ENCODE peak calls at places on chromosomes 5 and 9, in ten cellular contexts. One of them, this sample, is unnamed.

GRCh38 chr9:23567756-23568155 is 258.3 kb downstream of the ELAVL2 start:
- DNase-seq in GM12892: no peak
- DNase-seq in right atrium auricular region: no peak
- DNase-seq in activated naive CD8-positive, alpha-beta T cell treated with anti-CD3 and anti-CD28 coated beads, Interleukin-2, amount 10 ng/mL, durations not matched to agents 7 days and 5 days: no peak
- DNase-seq in body of pancreas: no peak
- DNase-seq in activated CD4-positive, alpha-beta T cell treated with anti-CD3 and anti-CD28 coated beads, Interleukin-2, amount 50 U/mL, for 48 hours: no peak
- DNase-seq in heart left ventricle: no peak
- DNase-seq in stimulated activated CD4-positive, alpha-beta T cell treated with anti-CD3 and anti-CD28 coated beads, Interleukin-1b, Interleukin-23, amount 100 ng/mL, for 4 hours: no peak
- DNase-seq in HuH-7: no peak
- DNase-seq in CD4-positive, alpha-beta memory T cell: no peak
- DNase-seq in this sample: no peak

GRCh38 chr5:175900131-175900530 is 28.8 kb downstream of the CPLX2 start:
- DNase-seq in GM12892: no peak
- DNase-seq in right atrium auricular region: no peak
- DNase-seq in activated naive CD8-positive, alpha-beta T cell treated with anti-CD3 and anti-CD28 coated beads, Interleukin-2, amount 10 ng/mL, durations not matched to agents 7 days and 5 days: no peak
- DNase-seq in body of pancreas: no peak
- DNase-seq in activated CD4-positive, alpha-beta T cell treated with anti-CD3 and anti-CD28 coated beads, Interleukin-2, amount 50 U/mL, for 48 hours: no peak
- DNase-seq in heart left ventricle: no peak
- DNase-seq in stimulated activated CD4-positive, alpha-beta T cell treated with anti-CD3 and anti-CD28 coated beads, Interleukin-1b, Interleukin-23, amount 100 ng/mL, for 4 hours: no peak
- DNase-seq in HuH-7: no peak
- DNase-seq in CD4-positive, alpha-beta memory T cell: no peak
- DNase-seq in this sample: no peak

GRCh38 chr5:164763211-164763610 is 1257.8 kb downstream of the MAT2B start:
- DNase-seq in GM12892: no peak
- DNase-seq in right atrium auricular region: no peak
- DNase-seq in activated naive CD8-positive, alpha-beta T cell treated with anti-CD3 and anti-CD28 coated beads, Interleukin-2, amount 10 ng/mL, durations not matched to agents 7 days and 5 days: no peak
- DNase-seq in body of pancreas: no peak
- DNase-seq in activated CD4-positive, alpha-beta T cell treated with anti-CD3 and anti-CD28 coated beads, Interleukin-2, amount 50 U/mL, for 48 hours: no peak
- DNase-seq in heart left ventricle: no peak
- DNase-seq in stimulated activated CD4-positive, alpha-beta T cell treated with anti-CD3 and anti-CD28 coated beads, Interleukin-1b, Interleukin-23, amount 100 ng/mL, for 4 hours: no peak
- DNase-seq in HuH-7: no peak
- DNase-seq in CD4-positive, alpha-beta memory T cell: no peak
- DNase-seq in this sample: no peak

GRCh38 chr5:154286557-154286956 is 96.0 kb downstream of the GALNT10 start:
- DNase-seq in GM12892: no peak
- DNase-seq in right atrium auricular region: no peak
- DNase-seq in activated naive CD8-positive, alpha-beta T cell treated with anti-CD3 and anti-CD28 coated beads, Interleukin-2, amount 10 ng/mL, durations not matched to agents 7 days and 5 days: no peak
- DNase-seq in body of pancreas: no peak
- DNase-seq in activated CD4-positive, alpha-beta T cell treated with anti-CD3 and anti-CD28 coated beads, Interleukin-2, amount 50 U/mL, for 48 hours: no peak
- DNase-seq in heart left ventricle: no peak
- DNase-seq in stimulated activated CD4-positive, alpha-beta T cell treated with anti-CD3 and anti-CD28 coated beads, Interleukin-1b, Interleukin-23, amount 100 ng/mL, for 4 hours: no peak
- DNase-seq in HuH-7: no peak
- DNase-seq in CD4-positive, alpha-beta memory T cell: no peak
- DNase-seq in this sample: no peak

GRCh38 chr5:1546556-1546955 is 22.8 kb upstream of the LPCAT1 start:
- DNase-seq in GM12892: no peak
- DNase-seq in right atrium auricular region: peak; percentile 58
- DNase-seq in activated naive CD8-positive, alpha-beta T cell treated with anti-CD3 and anti-CD28 coated beads, Interleukin-2, amount 10 ng/mL, durations not matched to agents 7 days and 5 days: no peak
- DNase-seq in body of pancreas: no peak
- DNase-seq in activated CD4-positive, alpha-beta T cell treated with anti-CD3 and anti-CD28 coated beads, Interleukin-2, amount 50 U/mL, for 48 hours: no peak
- DNase-seq in heart left ventricle: peak; percentile 9
- DNase-seq in stimulated activated CD4-positive, alpha-beta T cell treated with anti-CD3 and anti-CD28 coated beads, Interleukin-1b, Interleukin-23, amount 100 ng/mL, for 4 hours: no peak
- DNase-seq in HuH-7: no peak
- DNase-seq in CD4-positive, alpha-beta memory T cell: no peak
- DNase-seq in this sample: no peak

GRCh38 chr9:93653762-93654161 is 77.4 kb downstream of the PHF2 start:
- DNase-seq in GM12892: no peak
- DNase-seq in right atrium auricular region: no peak
- DNase-seq in activated naive CD8-positive, alpha-beta T cell treated with anti-CD3 and anti-CD28 coated beads, Interleukin-2, amount 10 ng/mL, durations not matched to agents 7 days and 5 days: peak; percentile 15
- DNase-seq in body of pancreas: no peak
- DNase-seq in activated CD4-positive, alpha-beta T cell treated with anti-CD3 and anti-CD28 coated beads, Interleukin-2, amount 50 U/mL, for 48 hours: no peak
- DNase-seq in heart left ventricle: no peak
- DNase-seq in stimulated activated CD4-positive, alpha-beta T cell treated with anti-CD3 and anti-CD28 coated beads, Interleukin-1b, Interleukin-23, amount 100 ng/mL, for 4 hours: no peak
- DNase-seq in HuH-7: no peak
- DNase-seq in CD4-positive, alpha-beta memory T cell: no peak
- DNase-seq in this sample: no peak

GRCh38 chr9:8186553-8186952 is 387.0 kb upstream of the DMAC1 start:
- DNase-seq in GM12892: no peak
- DNase-seq in right atrium auricular region: no peak
- DNase-seq in activated naive CD8-positive, alpha-beta T cell treated with anti-CD3 and anti-CD28 coated beads, Interleukin-2, amount 10 ng/mL, durations not matched to agents 7 days and 5 days: no peak
- DNase-seq in body of pancreas: no peak
- DNase-seq in activated CD4-positive, alpha-beta T cell treated with anti-CD3 and anti-CD28 coated beads, Interleukin-2, amount 50 U/mL, for 48 hours: no peak
- DNase-seq in heart left ventricle: no peak
- DNase-seq in stimulated activated CD4-positive, alpha-beta T cell treated with anti-CD3 and anti-CD28 coated beads, Interleukin-1b, Interleukin-23, amount 100 ng/mL, for 4 hours: no peak
- DNase-seq in HuH-7: no peak
- DNase-seq in CD4-positive, alpha-beta memory T cell: no peak
- DNase-seq in this sample: no peak

GRCh38 chr9:70007831-70008230 is 35.8 kb upstream of the MAMDC2 start:
- DNase-seq in GM12892: no peak
- DNase-seq in right atrium auricular region: no peak
- DNase-seq in activated naive CD8-positive, alpha-beta T cell treated with anti-CD3 and anti-CD28 coated beads, Interleukin-2, amount 10 ng/mL, durations not matched to agents 7 days and 5 days: no peak
- DNase-seq in body of pancreas: no peak
- DNase-seq in activated CD4-positive, alpha-beta T cell treated with anti-CD3 and anti-CD28 coated beads, Interleukin-2, amount 50 U/mL, for 48 hours: no peak
- DNase-seq in heart left ventricle: no peak
- DNase-seq in stimulated activated CD4-positive, alpha-beta T cell treated with anti-CD3 and anti-CD28 coated beads, Interleukin-1b, Interleukin-23, amount 100 ng/mL, for 4 hours: no peak
- DNase-seq in HuH-7: no peak
- DNase-seq in CD4-positive, alpha-beta memory T cell: no peak
- DNase-seq in this sample: no peak

GRCh38 chr9:135711411-135711810 is 9.4 kb downstream of the KCNT1 start:
- DNase-seq in GM12892: no peak
- DNase-seq in right atrium auricular region: no peak
- DNase-seq in activated naive CD8-positive, alpha-beta T cell treated with anti-CD3 and anti-CD28 coated beads, Interleukin-2, amount 10 ng/mL, durations not matched to agents 7 days and 5 days: no peak
- DNase-seq in body of pancreas: no peak
- DNase-seq in activated CD4-positive, alpha-beta T cell treated with anti-CD3 and anti-CD28 coated beads, Interleukin-2, amount 50 U/mL, for 48 hours: no peak
- DNase-seq in heart left ventricle: no peak
- DNase-seq in stimulated activated CD4-positive, alpha-beta T cell treated with anti-CD3 and anti-CD28 coated beads, Interleukin-1b, Interleukin-23, amount 100 ng/mL, for 4 hours: no peak
- DNase-seq in HuH-7: no peak
- DNase-seq in CD4-positive, alpha-beta memory T cell: no peak
- DNase-seq in this sample: no peak

GRCh38 chr9:133932633-133933032 is 59.5 kb downstream of the VAV2 start:
- DNase-seq in GM12892: no peak
- DNase-seq in right atrium auricular region: no peak
- DNase-seq in activated naive CD8-positive, alpha-beta T cell treated with anti-CD3 and anti-CD28 coated beads, Interleukin-2, amount 10 ng/mL, durations not matched to agents 7 days and 5 days: no peak
- DNase-seq in body of pancreas: peak; percentile 60
- DNase-seq in activated CD4-positive, alpha-beta T cell treated with anti-CD3 and anti-CD28 coated beads, Interleukin-2, amount 50 U/mL, for 48 hours: no peak
- DNase-seq in heart left ventricle: no peak
- DNase-seq in stimulated activated CD4-positive, alpha-beta T cell treated with anti-CD3 and anti-CD28 coated beads, Interleukin-1b, Interleukin-23, amount 100 ng/mL, for 4 hours: no peak
- DNase-seq in HuH-7: no peak
- DNase-seq in CD4-positive, alpha-beta memory T cell: no peak
- DNase-seq in this sample: no peak

GRCh38 chr9:84932915-84933527 is 263.5 kb downstream of the NTRK2 start:
- DNase-seq in GM12892: no peak
- DNase-seq in right atrium auricular region: no peak
- DNase-seq in activated naive CD8-positive, alpha-beta T cell treated with anti-CD3 and anti-CD28 coated beads, Interleukin-2, amount 10 ng/mL, durations not matched to agents 7 days and 5 days: no peak
- DNase-seq in body of pancreas: no peak
- DNase-seq in activated CD4-positive, alpha-beta T cell treated with anti-CD3 and anti-CD28 coated beads, Interleukin-2, amount 50 U/mL, for 48 hours: no peak
- DNase-seq in heart left ventricle: no peak
- DNase-seq in stimulated activated CD4-positive, alpha-beta T cell treated with anti-CD3 and anti-CD28 coated beads, Interleukin-1b, Interleukin-23, amount 100 ng/mL, for 4 hours: no peak
- DNase-seq in HuH-7: peak; percentile 9
- DNase-seq in CD4-positive, alpha-beta memory T cell: no peak
- DNase-seq in this sample: no peak

This sample was measured in glomerular endothelial cell.